ENCODE peak calls at places on chromosomes 2 and 18, in six cellular contexts. B is spleen, K is breast epithelium, X is GM23338, O is Panc1, J is suprapubic skin. I is an unnamed sample.

GRCh38 chr2:101820519-101820918 is 123.0 kb downstream of the MAP4K4 start:
- DNase-seq in O (no peak), B (no peak), X (no peak), J (no peak), K (no peak), I (no peak)

GRCh38 chr2:43292851-43293743 is 66.7 kb upstream of the ZFP36L2 start:
- DNase-seq in X (no peak), J (no peak), B (no peak), O (no peak), K (no peak), I (no peak)

GRCh38 chr2:97718942-97719341 is 5.6 kb downstream of the ZAP70 start:
- DNase-seq in K (no peak), B (no peak), O (no peak), J (no peak), X (no peak), I (no peak)

GRCh38 chr2:59389240-59389639 is 1148.1 kb upstream of the FANCL start:
- DNase-seq in J (no peak), B (no peak), K (peak; percentile 41), O (no peak), X (no peak), I (no peak)

GRCh38 chr18:62784338-62784965 is 69.1 kb downstream of the PHLPP1 start:
- DNase-seq in X (no peak), B (no peak), O (no peak), K (no peak), J (no peak), I (no peak)

GRCh38 chr2:222655406-222655747 is 515 bp downstream of the FARSB start:
- DNase-seq in B (no peak), O (no peak), J (no peak), K (no peak), X (peak; percentile 5), I (no peak)

GRCh38 chr2:36464006-36464721 is 108.6 kb downstream of the CRIM1 start:
- DNase-seq in J (no peak), O (no peak), K (no peak), X (no peak), B (no peak), I (no peak)

GRCh38 chr2:168600970-168601369 is 144.9 kb downstream of the CERS6 start:
- DNase-seq in J (no peak), O (no peak), B (no peak), X (no peak), K (no peak), I (no peak)

GRCh38 chr2:236571161-236571560 is 1.5 kb downstream of the ACKR3 start:
- DNase-seq in K (no peak), O (no peak), B (no peak), J (no peak), X (no peak), I (peak; percentile 55)

GRCh38 chr2:241851325-241852115 is 7.2 kb downstream of the PDCD1 start:
- DNase-seq in K (no peak), B (peak; percentile 54), O (no peak), J (peak; percentile 61), X (no peak), I (peak; percentile 56)

GRCh38 chr2:205775091-205775876 is 93.0 kb downstream of the NRP2 start:
- DNase-seq in J (no peak), O (no peak), X (peak; percentile 28), K (peak; percentile 83), B (no peak), I (no peak)

GRCh38 chr2:210157546-210157945 is 13.7 kb downstream of the KANSL1L start:
- DNase-seq in K (no peak), J (no peak), B (no peak), O (no peak), X (no peak), I (no peak)

GRCh38 chr2:39696838-39697237 is 31.1 kb downstream of the TMEM178A start:
- DNase-seq in X (no peak), K (no peak), O (peak; percentile 13), J (no peak), B (no peak), I (no peak)

GRCh38 chr2:219001577-219002394 is 8.6 kb upstream of the CRYBA2 start:
- DNase-seq in J (no peak), B (no peak), K (peak; percentile 85), O (no peak), X (peak; percentile 66), I (no peak)

GRCh38 chr18:62425465-62426190 is 97.2 kb upstream of the ZCCHC2 start:
- DNase-seq in J (no peak), X (peak; percentile 96), K (peak; percentile 86), B (no peak), O (peak; percentile 94), I (peak; percentile 94)

GRCh38 chr18:9184998-9185613 is 48.5 kb downstream of the ANKRD12 start:
- DNase-seq in O (no peak), J (no peak), X (no peak), B (no peak), K (no peak), I (no peak)

GRCh38 chr18:62442391-62442790 is 80.4 kb upstream of the ZCCHC2 start:
- DNase-seq in B (no peak), K (no peak), X (no peak), J (no peak), O (no peak), I (no peak)

GRCh38 chr2:120765911-120766757 is 30.5 kb downstream of the GLI2 start:
- DNase-seq in O (no peak), K (no peak), B (peak; percentile 82), X (peak; percentile 43), J (no peak), I (peak; percentile 95)

GRCh38 chr2:181813963-181814565 is 77.5 kb upstream of the ITPRID2 start:
- DNase-seq in X (no peak), O (no peak), B (no peak), J (no peak), K (no peak), I (no peak)

GRCh38 chr2:30736461-30737325 is 70.6 kb downstream of the CAPN13 start:
- DNase-seq in K (no peak), J (peak; percentile 64), O (no peak), B (peak; percentile 54), X (no peak), I (peak; percentile 33)

GRCh38 chr2:18684202-18685040 is 95.1 kb upstream of the NT5C1B start:
- DNase-seq in K (no peak), X (no peak), B (no peak), O (no peak), J (no peak), I (no peak)

GRCh38 chr2:217057773-217058172 is 197.9 kb upstream of the TNP1 start:
- DNase-seq in O (no peak), X (no peak), B (no peak), J (no peak), K (no peak), I (no peak)

GRCh38 chr2:198127627-198128026 is 323.2 kb downstream of the PLCL1 start:
- DNase-seq in K (no peak), J (no peak), X (peak; percentile 77), B (no peak), O (peak; percentile 28), I (no peak)

GRCh38 chr18:23038712-23039111 is 96.6 kb upstream of the CABLES1 start:
- DNase-seq in K (no peak), B (no peak), O (no peak), J (no peak), X (no peak), I (no peak)

GRCh38 chr2:20164061-20164733 is 60.7 kb downstream of the SDC1 start:
- DNase-seq in O (no peak), B (no peak), X (peak; percentile 45), J (peak; percentile 65), K (no peak), I (no peak)

GRCh38 chr2:10471046-10471571 is 23.0 kb upstream of the ODC1 start:
- DNase-seq in X (peak; percentile 36), K (no peak), O (no peak), J (peak; percentile 71), B (peak; percentile 41), I (peak; percentile 22)

GRCh38 chr2:11658623-11659475 is 11.1 kb downstream of the NTSR2 start:
- DNase-seq in J (peak; percentile 52), B (peak; percentile 53), O (no peak), K (no peak), X (no peak), I (peak; percentile 29)

GRCh38 chr2:218839430-218839829 is 7.8 kb upstream of the PRKAG3 start:
- DNase-seq in K (no peak), X (no peak), O (no peak), B (no peak), J (no peak), I (peak; percentile 40)

GRCh38 chr18:44942073-44942472 is 261.4 kb downstream of the SETBP1 start:
- DNase-seq in O (no peak), B (no peak), J (no peak), X (no peak), K (no peak), I (no peak)

GRCh38 chr2:238155051-238155760 is 3.6 kb upstream of the ERFE start:
- DNase-seq in B (no peak), X (no peak), J (no peak), O (no peak), K (no peak), I (no peak)

GRCh38 chr2:139080244-139080643 is 300.1 kb upstream of the NXPH2 start:
- DNase-seq in J (no peak), K (no peak), B (no peak), X (no peak), O (no peak), I (no peak)

GRCh38 chr2:207394812-207395534 is 134.8 kb upstream of the CREB1 start:
- DNase-seq in X (no peak), O (peak; percentile 91), K (no peak), B (no peak), J (no peak), I (no peak)

GRCh38 chr2:28705743-28706142 is 45.9 kb upstream of the PPP1CB start:
- DNase-seq in X (no peak), J (no peak), K (no peak), B (no peak), O (no peak), I (no peak)
- H3K4me3 ChIP-seq in X (no peak overlapping the region), J (no peak overlapping the region), K (no peak overlapping the region), B (no peak overlapping the region), O (no peak overlapping the region), I (no peak overlapping the region)

DNA sequence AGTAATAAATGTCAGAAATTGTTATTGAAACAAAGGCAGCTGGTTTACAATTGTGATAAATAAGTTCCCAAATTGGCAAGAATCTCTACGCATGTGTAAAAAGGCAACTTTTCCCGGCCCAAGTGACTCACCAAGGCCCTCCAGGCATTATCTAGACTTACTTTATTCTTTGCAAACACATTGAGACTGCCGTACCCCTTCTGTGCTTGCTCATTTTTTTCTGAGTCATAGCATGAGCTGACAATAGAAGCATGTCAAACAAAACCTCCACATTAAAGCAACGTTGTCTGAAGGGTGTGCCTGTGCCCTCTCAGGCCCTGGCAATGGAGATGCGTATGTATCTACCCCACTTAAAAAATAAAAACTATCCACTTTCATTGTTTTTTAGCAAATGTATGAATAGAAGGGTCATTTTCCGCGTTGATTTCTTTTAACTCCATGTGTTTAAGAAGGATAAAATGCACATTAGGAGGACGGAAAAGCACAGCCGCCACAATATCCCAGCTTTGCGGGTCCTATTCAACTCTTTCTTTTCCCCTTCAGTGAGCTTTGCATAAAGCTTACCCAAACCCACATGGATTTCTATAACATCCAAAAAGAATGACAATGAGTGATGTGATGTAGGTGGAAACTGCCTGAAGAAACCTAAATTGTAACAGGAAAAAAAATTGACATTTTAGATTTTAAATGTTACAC is 298.2 kb downstream of the CDCA7 start:
- DNase-seq in K (peak; percentile 27), B (no peak), O (peak; percentile 85), J (no peak), X (no peak), I (no peak)
- TF ChIP-seq POLR2AphosphoS5 in K (no peak), B (no peak), O (peak; percentile 69), J (no peak), X (no peak), I (no peak)

GRCh38 chr2:240818293-240818542 is 1.8 kb downstream of the KIF1A start:
- DNase-seq in K (no peak), B (peak; percentile 50), O (no peak), X (no peak), J (no peak), I (no peak)
- H3K4me3 ChIP-seq in K (no peak overlapping the region), B (no peak overlapping the region), O (peak overlapping the region; percentile 57), X (peak overlapping the region; percentile 88), J (no peak overlapping the region), I (no peak overlapping the region)

GRCh38 chr2:145760781-145761649 is 1241.1 kb upstream of the ZEB2 start:
- DNase-seq in X (peak; percentile 8), O (peak; percentile 56), J (no peak), K (no peak), B (no peak), I (no peak)
- TF ChIP-seq POLR2AphosphoS5 in X (no peak), O (no peak), J (no peak), K (no peak), B (no peak), I (no peak)

I was measured in sigmoid colon.